ENCODE peak calls at places on chromosomes 16 and 17, in eight cellular contexts. C is tibial nerve, Q is GM12878, F is stomach, V is ovary, Z is upper lobe of left lung, Y is suprapubic skin, P is A549. D is an unnamed sample.

GRCh38 chr16:23711785-23712184 is 1.2 kb downstream of the ERN2 start:
- DNase-seq in Z (no peak), F (peak; percentile 79), V (no peak), C (no peak), Y (no peak), Q (no peak), P (no peak), D (peak; percentile 83)

GRCh38 chr16:54455021-54455725 is 168.6 kb upstream of the IRX3 start:
- DNase-seq in C (no peak), Q (no peak), Z (no peak), V (no peak), F (no peak), P (no peak), Y (no peak), D (no peak)

GRCh38 chr17:33377837-33378236 is 84.7 kb upstream of the ASIC2 start:
- DNase-seq in V (no peak), P (no peak), Y (no peak), F (no peak), C (no peak), Z (no peak), Q (no peak), D (no peak)

GRCh38 chr16:50610331-50611262 is 62.4 kb downstream of the NKD1 start:
- DNase-seq in C (no peak), P (no peak), V (no peak), Y (no peak), F (no peak), Z (no peak), Q (no peak), D (no peak)

GRCh38 chr16:66925322-66925840 is at the start of gene RRAD:
- DNase-seq in Q (no peak), V (peak; percentile 81), Y (no peak), P (no peak), Z (peak; percentile 58), F (no peak), C (no peak), D (peak; percentile 56)

GRCh38 chr17:17398188-17398927 is 78.4 kb upstream of the MED9 start:
- DNase-seq in F (no peak), V (no peak), P (no peak), Q (no peak), Y (peak; percentile 81), C (peak; percentile 36), Z (no peak), D (no peak)

GRCh38 chr17:77944390-77945222 is 13.9 kb upstream of the TNRC6C start:
- DNase-seq in F (no peak), Q (no peak), C (no peak), Z (no peak), Y (no peak), P (no peak), V (no peak), D (no peak)

GRCh38 chr16:69727916-69728270 is 1.5 kb upstream of the NQO1 start:
- DNase-seq in V (peak; percentile 40), F (peak; percentile 85), C (no peak), Q (no peak), Y (no peak), Z (peak; percentile 88), P (no peak), D (no peak)

GRCh38 chr17:61832463-61832862 is 30.9 kb downstream of the BRIP1 start:
- DNase-seq in V (no peak), F (no peak), Q (no peak), P (no peak), C (no peak), Z (no peak), Y (no peak), D (no peak)

GRCh38 chr16:47815655-47816054 is 340.1 kb downstream of the ABCC12 start:
- DNase-seq in F (no peak), Z (no peak), Q (no peak), Y (no peak), V (no peak), C (no peak), P (no peak), D (no peak)

GRCh38 chr16:12061336-12062055 is 85.0 kb downstream of the SNX29 start:
- DNase-seq in Y (peak; percentile 62), Q (no peak), C (no peak), F (no peak), P (no peak), Z (peak; percentile 43), V (no peak), D (no peak)

GRCh38 chr16:51807551-51807950 is 656.5 kb upstream of the SALL1 start:
- DNase-seq in F (no peak), C (no peak), Q (no peak), V (no peak), Y (no peak), P (no peak), Z (no peak), D (no peak)

DNA sequence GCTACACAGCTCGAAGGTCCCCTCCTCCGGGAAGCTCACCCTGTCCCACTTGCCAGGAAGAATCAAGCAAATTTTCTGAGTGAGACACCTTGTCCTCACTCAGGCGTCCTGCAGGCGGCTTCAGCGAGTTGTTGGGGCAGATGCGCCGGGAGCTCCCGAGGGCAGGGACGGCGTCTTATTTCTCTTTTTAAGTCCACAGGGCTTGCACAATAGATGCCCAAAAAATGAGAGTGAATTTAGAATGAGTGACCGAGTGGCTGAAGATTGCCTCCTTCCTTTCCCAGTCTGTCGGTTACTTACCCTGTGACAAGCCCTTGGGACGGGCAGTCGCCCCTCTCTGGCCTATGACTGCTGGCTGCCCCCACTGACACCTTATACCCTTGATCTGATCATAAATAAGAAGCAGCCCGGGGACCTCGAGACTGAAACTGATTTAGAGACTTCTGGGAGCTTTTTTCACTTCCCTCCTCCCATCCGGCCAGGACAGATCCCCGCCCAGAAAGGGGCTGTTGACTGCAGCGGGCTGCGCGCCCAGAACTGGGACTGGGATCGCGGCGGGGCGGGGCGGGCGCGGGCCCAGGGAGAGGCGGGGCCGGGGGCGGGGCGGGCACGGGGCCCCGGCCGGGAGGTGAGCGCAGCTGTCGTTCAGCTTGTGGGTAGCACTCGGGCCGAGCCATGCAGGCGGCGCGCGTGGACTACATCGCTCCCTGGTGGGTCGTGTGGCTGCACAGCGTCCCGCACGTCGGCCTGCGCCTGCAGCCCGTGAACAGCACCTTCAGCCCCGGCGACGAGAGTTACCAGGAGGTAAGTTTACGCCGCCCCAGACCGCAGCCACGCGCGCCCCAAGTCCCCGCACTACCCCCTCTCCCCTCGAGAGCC is at the start of gene TTYH2:
- DNase-seq in V (peak; percentile 92), Z (peak; percentile 92), C (peak; percentile 85), Q (no peak), P (peak; percentile 77), Y (peak; percentile 92), F (peak; percentile 88), D (peak; percentile 90)
- TF ChIP-seq POLR2A in V (no peak), Z (no peak), C (peak; percentile 63), Q (peak; percentile 86), P (peak; percentile 49), Y (peak; percentile 14), F (no peak), D (peak; percentile 47)

GRCh38 chr16:30368122-30368791 is 2.0 kb downstream of the TBC1D10B start:
- DNase-seq in C (no peak), V (peak; percentile 27), Y (peak; percentile 66), F (no peak), Q (no peak), P (no peak), Z (peak; percentile 76), D (no peak)
- TF ChIP-seq EP300 in C (no peak), V (no peak), Y (no peak), F (no peak), Q (no peak), P (no peak), Z (no peak), D (no peak)

GRCh38 chr16:31479752-31480151 is 3.2 kb upstream of the SLC5A2 start:
- DNase-seq in Y (no peak), Q (no peak), P (no peak), V (no peak), F (no peak), Z (no peak), C (no peak), D (no peak)
- TF ChIP-seq POLR2A in Y (no peak), Q (no peak), P (no peak), V (no peak), F (no peak), Z (no peak), C (no peak), D (no peak)

DNA sequence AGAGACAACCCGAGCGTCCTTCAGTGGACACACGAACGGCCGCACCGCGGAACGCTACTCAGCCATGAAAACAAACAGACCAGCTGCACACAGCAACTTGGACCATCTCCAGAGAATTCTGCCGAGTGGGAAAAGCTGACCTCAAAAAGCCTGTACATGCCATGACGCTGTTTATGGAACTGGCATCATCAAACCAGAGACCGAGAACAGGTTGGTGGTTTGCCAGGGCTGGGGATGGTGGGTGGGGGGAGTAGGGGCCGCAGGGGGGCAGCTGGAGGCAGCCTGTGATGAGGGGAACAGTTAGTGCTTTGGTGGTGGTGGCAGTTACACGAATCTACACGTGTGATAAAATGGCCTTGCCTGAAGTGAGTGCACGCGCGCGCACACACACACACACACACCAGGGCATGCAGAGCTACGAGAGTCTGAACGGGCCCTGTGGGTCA is 169.8 kb downstream of the LAT start:
- DNase-seq in F (no peak), Q (no peak), P (no peak), C (no peak), Y (no peak), Z (no peak), V (peak; percentile 61), D (no peak)
- TF ChIP-seq EP300 in F (no peak), Q (no peak), P (no peak), C (no peak), Y (no peak), Z (no peak), V (no peak), D (no peak)

GRCh38 chr17:38967290-38967738 is at the start of gene FBXO47:
- DNase-seq in F (peak; percentile 89), Q (no peak), C (peak; percentile 92), Z (peak; percentile 95), P (peak; percentile 98), V (peak; percentile 89), Y (peak; percentile 95), D (peak; percentile 86)
- TF ChIP-seq POLR2A in F (no peak), Q (no peak), C (peak; percentile 74), Z (no peak), P (peak; percentile 61), V (peak; percentile 37), Y (no peak), D (peak; percentile 21)

DNA sequence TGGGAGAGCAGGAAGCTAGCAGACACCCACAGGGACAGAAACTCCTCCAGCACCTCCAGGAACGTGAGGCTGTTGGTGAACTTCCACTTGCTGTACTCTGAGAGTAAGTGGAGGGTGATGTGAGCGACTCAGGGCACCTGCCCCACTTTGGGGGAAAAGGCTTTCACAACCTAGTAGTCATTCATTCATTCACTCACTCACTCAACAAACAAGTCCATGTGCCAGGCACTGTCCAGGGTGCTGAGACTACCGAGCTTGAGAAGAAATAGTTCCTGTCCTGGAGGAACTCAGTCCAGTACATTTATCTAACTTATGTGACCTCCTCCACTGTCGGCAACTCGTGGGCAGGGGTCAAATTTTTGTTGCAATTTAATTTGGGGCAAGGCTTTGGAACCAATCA is 26.6 kb downstream of the LGALS9 start:
- DNase-seq in V (peak; percentile 1), F (no peak), Z (no peak), C (no peak), Y (no peak), P (peak; percentile 31), Q (no peak), D (no peak)
- TF ChIP-seq EP300 in V (no peak), F (no peak), Z (no peak), C (no peak), Y (no peak), P (no peak), Q (no peak), D (no peak)

DNA sequence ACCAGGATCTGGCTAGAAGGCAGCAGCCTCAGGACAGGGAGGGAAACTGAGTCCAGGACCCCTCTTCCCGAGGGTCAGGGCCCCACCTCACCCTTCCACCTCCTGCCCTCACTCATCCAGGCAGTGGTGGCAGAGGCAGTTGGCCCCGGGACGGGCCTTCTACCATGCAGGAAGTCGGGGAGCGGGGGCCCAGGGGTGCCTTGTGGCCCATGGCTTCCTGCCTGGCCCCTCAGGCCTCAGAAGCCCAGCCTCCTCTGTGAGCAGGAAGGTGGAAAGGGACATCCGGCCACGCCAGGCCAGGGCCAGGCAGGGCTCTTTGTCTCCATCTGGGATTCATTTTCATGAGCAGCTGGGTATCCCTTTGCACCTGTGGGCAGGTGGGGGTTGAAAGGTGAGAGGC is 58.5 kb downstream of the BAHCC1 start:
- DNase-seq in F (no peak), P (no peak), Y (no peak), Q (no peak), C (no peak), Z (no peak), V (no peak), D (no peak)
- TF ChIP-seq POLR2A in F (no peak), P (no peak), Y (no peak), Q (no peak), C (no peak), Z (no peak), V (no peak), D (no peak)

D was measured in transverse colon.